ENCODE peak calls at places on chromosome 9, in eight cellular contexts. O is endothelial cell of umbilical vein, K is A549, V is HepG2, S is SK-N-SH, H is H1, W is HCT116, M is K562. P is an unnamed sample.

GRCh38 chr9:27086818-27087680 is 22.0 kb upstream of the TEK start:
- DNase-seq in O (no peak), K (no peak), V (no peak), S (no peak), H (no peak), W (no peak), M (no peak), P (no peak)

GRCh38 chr9:89466451-89467277 is 31.2 kb downstream of the SEMA4D start:
- DNase-seq in O (no peak), K (no peak), V (no peak), S (no peak), H (no peak), W (no peak), M (no peak), P (no peak)

GRCh38 chr9:134361843-134362414 is 35.7 kb downstream of the RXRA start:
- DNase-seq in O (no peak), K (no peak), V (no peak), S (no peak), H (no peak), W (no peak), M (no peak), P (no peak)

GRCh38 chr9:91711755-91712591 is 238.1 kb downstream of the ROR2 start:
- DNase-seq in O (no peak), K (no peak), V (no peak), S (no peak), H (no peak), W (no peak), M (peak), P (peak)

GRCh38 chr9:32832354-32832753 is 49.0 kb downstream of the TMEM215 start:
- DNase-seq in O (no peak), K (no peak), V (no peak), S (no peak), H (no peak), W (no peak), M (no peak), P (no peak)

GRCh38 chr9:130426883-130427282 is 17.9 kb upstream of the ASS1 start:
- DNase-seq in O (peak), K (peak), V (no peak), S (no peak), H (no peak), W (no peak), M (no peak), P (peak)

GRCh38 chr9:94967481-94967880 is 241.0 kb downstream of the AOPEP start:
- DNase-seq in O (no peak), K (no peak), V (no peak), S (no peak), H (no peak), W (no peak), M (no peak), P (no peak)

GRCh38 chr9:78025186-78025585 is 6.4 kb downstream of the GNAQ start:
- DNase-seq in O (no peak), K (no peak), V (no peak), S (no peak), H (no peak), W (no peak), M (no peak), P (no peak)

GRCh38 chr9:89943309-89943708 is 338.5 kb downstream of the GADD45G start:
- DNase-seq in O (no peak), K (no peak), V (no peak), S (no peak), H (no peak), W (no peak), M (no peak), P (no peak)

GRCh38 chr9:74494490-74494889 is 2.6 kb upstream of the RORB start:
- DNase-seq in O (no peak), K (no peak), V (no peak), S (no peak), H (no peak), W (no peak), M (no peak), P (no peak)

GRCh38 chr9:98215266-98215665 is 22.8 kb upstream of the CORO2A start:
- DNase-seq in O (no peak), K (no peak), V (no peak), S (no peak), H (no peak), W (no peak), M (no peak), P (no peak)

GRCh38 chr9:98520221-98520920 is 188.4 kb downstream of the GABBR2 start:
- DNase-seq in O (peak), K (no peak), V (no peak), S (no peak), H (no peak), W (no peak), M (no peak), P (no peak)

GRCh38 chr9:73080110-73080683 is 71.5 kb upstream of the ANXA1 start:
- DNase-seq in O (no peak), K (no peak), V (no peak), S (no peak), H (no peak), W (no peak), M (no peak), P (no peak)

GRCh38 chr9:69658987-69659677 is 13.0 kb downstream of the APBA1 start:
- DNase-seq in O (no peak), K (no peak), V (no peak), S (no peak), H (no peak), W (no peak), M (no peak), P (no peak)

GRCh38 chr9:124349675-124350484 is 65.4 kb downstream of the PSMB7 start:
- DNase-seq in O (no peak), K (no peak), V (no peak), S (no peak), H (no peak), W (no peak), M (no peak), P (no peak)

GRCh38 chr9:115591584-115591984 is 473.6 kb upstream of the TNC start:
- DNase-seq in O (peak), K (peak), V (peak), S (peak), H (peak), W (peak), M (peak), P (peak)

GRCh38 chr9:1005043-1005667 is 28.7 kb downstream of the DMRT3 start:
- DNase-seq in O (peak), K (peak), V (peak), S (peak), H (no peak), W (peak), M (peak), P (peak)

GRCh38 chr9:4084440-4084818 is 215.4 kb downstream of the GLIS3 start:
- DNase-seq in O (no peak), K (no peak), V (no peak), S (no peak), H (no peak), W (no peak), M (no peak), P (no peak)

GRCh38 chr9:90722116-90722515 is 79.5 kb upstream of the DIRAS2 start:
- DNase-seq in O (no peak), K (no peak), V (no peak), S (no peak), H (no peak), W (no peak), M (no peak), P (no peak)

GRCh38 chr9:14846871-14847311 is 63.3 kb downstream of the FREM1 start:
- DNase-seq in O (peak), K (peak), V (peak), S (peak), H (peak), W (peak), M (peak), P (peak)

GRCh38 chr9:108698801-108699200 is 157.0 kb downstream of the ACTL7B start:
- DNase-seq in O (no peak), K (no peak), V (no peak), S (no peak), H (no peak), W (no peak), M (no peak), P (no peak)

GRCh38 chr9:20754556-20754955 is 70.5 kb downstream of the FOCAD start:
- DNase-seq in O (no peak), K (no peak), V (no peak), S (no peak), H (no peak), W (no peak), M (no peak), P (no peak)

GRCh38 chr9:93460689-93461413 is 7.5 kb upstream of the FAM120AOS start:
- DNase-seq in O (no peak), K (no peak), V (no peak), S (no peak), H (no peak), W (no peak), M (no peak), P (no peak)

DNA sequence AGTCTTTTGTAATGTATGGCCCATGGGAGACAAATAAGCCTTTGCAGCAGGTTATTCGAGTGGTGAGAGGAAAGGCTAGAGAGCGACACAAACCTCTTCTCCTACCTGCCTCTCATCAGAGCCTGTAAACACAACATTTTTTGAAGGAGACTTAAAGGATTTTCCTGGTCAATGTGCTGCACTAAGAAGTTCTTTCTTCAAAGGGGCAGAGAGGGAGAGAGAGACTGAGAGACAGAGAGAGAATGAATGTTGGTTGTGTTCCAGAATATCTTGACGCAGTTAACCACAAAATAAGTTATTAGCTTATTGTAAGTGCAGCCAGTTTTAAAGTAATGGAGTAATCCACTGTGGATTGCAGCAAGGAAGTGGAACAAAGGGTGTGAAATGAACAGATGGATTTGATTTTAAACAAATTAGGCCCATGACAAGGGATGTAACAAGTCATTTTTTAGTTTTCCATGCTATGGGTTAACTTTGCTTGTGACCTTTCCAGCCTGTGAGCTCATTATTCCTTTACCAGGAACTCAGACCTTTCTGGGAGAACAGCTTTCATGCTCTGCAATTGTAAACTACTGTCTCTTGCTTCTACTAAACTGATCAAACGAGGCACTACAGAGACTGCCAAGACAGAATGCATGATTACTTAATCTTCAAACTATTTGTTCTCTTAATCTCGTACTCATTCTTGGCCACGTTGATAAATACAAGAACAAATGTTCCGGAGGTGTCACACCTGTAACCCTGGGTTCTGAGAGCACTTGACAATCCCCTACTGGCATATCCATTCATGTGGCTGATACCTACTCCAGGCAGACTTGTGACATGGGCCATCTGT is 131.2 kb downstream of the TLE1 start:
- DNase-seq in O (no peak), K (no peak), V (no peak), S (no peak), H (no peak), W (no peak), M (no peak), P (no peak)
- TF ChIP-seq MAX in O (no peak), K (peak), V (no peak), S (no peak), H (no peak), W (no peak), M (no peak), P (no peak)

GRCh38 chr9:135909371-135909770 is 2.0 kb upstream of the CAMSAP1 start:
- DNase-seq in O (no peak), K (no peak), V (no peak), S (no peak), H (no peak), W (no peak), M (no peak), P (no peak)
- H3K4me3 ChIP-seq in O (no peak), K (no peak), V (no peak), S (peak), H (no peak), W (no peak), M (peak), P (no peak)

DNA sequence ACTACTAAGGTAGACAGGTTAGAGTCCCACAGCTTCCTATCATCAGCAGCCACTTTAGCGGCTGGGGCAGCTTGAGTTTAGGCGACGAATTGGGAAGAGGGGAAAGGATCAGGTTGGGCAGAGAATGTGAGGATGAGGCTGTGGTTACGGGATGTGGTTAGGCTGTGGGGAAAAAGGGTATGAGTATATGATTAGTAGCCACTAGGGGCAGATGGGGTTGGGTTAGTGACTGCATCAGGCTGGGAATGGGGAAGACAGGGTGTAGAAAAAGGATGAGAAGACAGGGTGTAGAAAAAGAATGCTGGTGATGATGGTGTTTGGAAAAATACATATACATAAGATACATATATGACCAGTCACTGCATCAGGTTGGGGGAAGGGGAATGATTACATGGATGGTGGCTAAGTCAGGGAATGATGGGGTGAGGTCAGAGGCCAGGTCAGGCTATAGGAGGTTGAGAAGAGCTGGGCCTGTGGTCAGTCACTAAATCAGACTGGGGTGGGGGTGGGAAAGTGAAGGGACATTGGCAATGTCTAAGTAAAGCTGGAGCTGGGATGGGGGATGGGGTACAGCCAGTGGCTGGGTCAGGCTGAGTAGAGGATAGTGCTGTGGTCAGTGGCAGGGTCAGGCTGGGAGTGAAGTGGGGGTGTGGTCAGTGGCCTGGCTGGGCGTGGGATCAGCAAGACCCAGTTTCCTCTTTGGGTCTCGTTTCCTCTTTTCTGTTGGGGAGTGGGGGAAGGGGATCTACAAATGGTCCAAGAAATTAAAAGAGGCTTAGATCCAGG is 2.1 kb downstream of the TLN1 start:
- DNase-seq in O (peak), K (peak), V (peak), S (peak), H (no peak), W (peak), M (peak), P (peak)
- TF ChIP-seq MAX in O (no peak), K (no peak), V (no peak), S (no peak), H (no peak), W (no peak), M (no peak), P (no peak)

GRCh38 chr9:96168882-96169281 is 133.1 kb downstream of the HSD17B3 start:
- DNase-seq in O (no peak), K (no peak), V (no peak), S (no peak), H (no peak), W (no peak), M (no peak), P (no peak)
- H3K4me3 ChIP-seq in O (no peak), K (no peak), V (no peak), S (no peak), H (no peak), W (no peak), M (no peak), P (no peak)

GRCh38 chr9:68608763-68609162 is 68.1 kb upstream of the TMEM252 start:
- DNase-seq in O (no peak), K (no peak), V (no peak), S (no peak), H (no peak), W (no peak), M (no peak), P (no peak)
- TF ChIP-seq MAX in O (no peak), K (no peak), V (no peak), S (no peak), H (no peak), W (no peak), M (no peak), P (no peak)

DNA sequence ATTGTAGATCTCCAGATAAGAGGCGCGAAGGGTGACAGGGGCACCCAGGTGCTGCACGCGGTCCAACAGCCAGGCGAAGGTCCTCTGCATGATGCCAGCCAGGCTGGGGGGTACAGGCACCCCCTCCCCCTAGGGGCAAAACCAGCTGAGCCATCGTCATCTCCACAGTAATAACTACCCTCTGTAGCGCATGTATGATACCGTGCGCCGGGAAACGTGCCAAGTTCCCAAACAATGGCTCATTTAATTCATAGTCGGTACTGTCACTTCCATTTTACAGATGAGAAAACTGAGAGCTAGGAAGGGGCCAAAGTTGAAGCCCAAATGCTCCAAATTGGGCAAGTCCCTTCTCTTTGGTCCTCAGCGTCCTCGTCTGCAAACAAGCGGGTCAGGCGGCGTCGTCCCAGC is 1.5 kb downstream of the KIF12 start:
- DNase-seq in O (peak), K (no peak), V (no peak), S (peak), H (no peak), W (no peak), M (no peak), P (no peak)
- H3K4me3 ChIP-seq in O (no peak), K (peak), V (no peak), S (peak), H (peak), W (peak), M (no peak), P (no peak)